ENCODE peak calls at places on chromosomes 11 and 22, in eight cellular contexts. One of them, this sample, is unnamed. For H3K9me3, the result is how much of the 10 kb centered on the place peaks cover.

GRCh38 chr11:115944596-115944995 is 440.4 kb upstream of the CADM1 start:
- DNase-seq in pancreas: no peak
- DNase-seq in lower lobe of right lung: no peak
- DNase-seq in right lobe of liver: no peak
- DNase-seq in transverse colon: no peak
- DNase-seq in right atrium auricular region: no peak
- DNase-seq in body of pancreas: no peak
- DNase-seq in mucosa of descending colon: no peak
- DNase-seq in this sample: peak

GRCh38 chr11:124204008-124204407 is 20.9 kb downstream of the OR10D3 start:
- DNase-seq in pancreas: no peak
- DNase-seq in lower lobe of right lung: no peak
- DNase-seq in right lobe of liver: no peak
- DNase-seq in transverse colon: no peak
- DNase-seq in right atrium auricular region: no peak
- DNase-seq in body of pancreas: no peak
- DNase-seq in mucosa of descending colon: no peak
- DNase-seq in this sample: no peak

GRCh38 chr11:75082601-75083216 is 14.0 kb downstream of the OR2AT4 start:
- DNase-seq in pancreas: no peak
- DNase-seq in lower lobe of right lung: no peak
- DNase-seq in right lobe of liver: no peak
- DNase-seq in transverse colon: no peak
- DNase-seq in right atrium auricular region: no peak
- DNase-seq in body of pancreas: no peak
- DNase-seq in mucosa of descending colon: no peak
- DNase-seq in this sample: no peak

GRCh38 chr11:6687876-6688275 is 4.7 kb upstream of the MRPL17 start:
- DNase-seq in pancreas: no peak
- DNase-seq in lower lobe of right lung: no peak
- DNase-seq in right lobe of liver: no peak
- DNase-seq in transverse colon: no peak
- DNase-seq in right atrium auricular region: no peak
- DNase-seq in body of pancreas: no peak
- DNase-seq in mucosa of descending colon: no peak
- DNase-seq in this sample: no peak

GRCh38 chr22:28605362-28605761 is 74.3 kb downstream of the TTC28 start:
- DNase-seq in pancreas: no peak
- DNase-seq in lower lobe of right lung: no peak
- DNase-seq in right lobe of liver: no peak
- DNase-seq in transverse colon: no peak
- DNase-seq in right atrium auricular region: no peak
- DNase-seq in body of pancreas: no peak
- DNase-seq in mucosa of descending colon: no peak
- DNase-seq in this sample: no peak

GRCh38 chr11:34792143-34792542 is 124.0 kb downstream of the APIP start:
- DNase-seq in pancreas: no peak
- DNase-seq in lower lobe of right lung: no peak
- DNase-seq in right lobe of liver: no peak
- DNase-seq in transverse colon: no peak
- DNase-seq in right atrium auricular region: no peak
- DNase-seq in body of pancreas: no peak
- DNase-seq in mucosa of descending colon: no peak
- DNase-seq in this sample: no peak

GRCh38 chr11:68211546-68211945 is 1.6 kb downstream of the KMT5B start:
- DNase-seq in pancreas: peak
- DNase-seq in lower lobe of right lung: no peak
- DNase-seq in right lobe of liver: no peak
- DNase-seq in transverse colon: peak
- DNase-seq in right atrium auricular region: no peak
- DNase-seq in body of pancreas: peak
- DNase-seq in mucosa of descending colon: peak
- DNase-seq in this sample: no peak

GRCh38 chr11:5380740-5381342 is 2.8 kb upstream of the OR51M1 start:
- DNase-seq in pancreas: peak
- DNase-seq in lower lobe of right lung: no peak
- DNase-seq in right lobe of liver: peak
- DNase-seq in transverse colon: peak
- DNase-seq in right atrium auricular region: no peak
- DNase-seq in body of pancreas: peak
- DNase-seq in mucosa of descending colon: peak
- DNase-seq in this sample: peak

GRCh38 chr11:2302280-2302843 is 549 bp downstream of the TSPAN32 start:
- DNase-seq in pancreas: no peak
- DNase-seq in lower lobe of right lung: peak
- DNase-seq in right lobe of liver: no peak
- DNase-seq in transverse colon: no peak
- DNase-seq in right atrium auricular region: peak
- DNase-seq in body of pancreas: no peak
- DNase-seq in mucosa of descending colon: no peak
- DNase-seq in this sample: no peak

GRCh38 chr11:84581083-84581482 is 1046.1 kb downstream of the DLG2 start:
- DNase-seq in pancreas: no peak
- DNase-seq in lower lobe of right lung: no peak
- DNase-seq in right lobe of liver: no peak
- DNase-seq in transverse colon: no peak
- DNase-seq in right atrium auricular region: no peak
- DNase-seq in body of pancreas: no peak
- DNase-seq in mucosa of descending colon: no peak
- DNase-seq in this sample: no peak

GRCh38 chr22:48579915-48580279 is 1247.8 kb downstream of the BRD1 start:
- DNase-seq in pancreas: no peak
- DNase-seq in lower lobe of right lung: peak
- DNase-seq in right lobe of liver: no peak
- DNase-seq in transverse colon: no peak
- DNase-seq in right atrium auricular region: no peak
- DNase-seq in body of pancreas: no peak
- DNase-seq in mucosa of descending colon: no peak
- DNase-seq in this sample: no peak

GRCh38 chr11:75223954-75224643 is 16.5 kb upstream of the TPBGL start:
- DNase-seq in pancreas: peak
- DNase-seq in lower lobe of right lung: no peak
- DNase-seq in right lobe of liver: no peak
- DNase-seq in transverse colon: no peak
- DNase-seq in right atrium auricular region: no peak
- DNase-seq in body of pancreas: no peak
- DNase-seq in mucosa of descending colon: no peak
- DNase-seq in this sample: no peak

GRCh38 chr22:30282616-30283046 is 6.7 kb downstream of the CASTOR1 start:
- DNase-seq in pancreas: no peak
- DNase-seq in lower lobe of right lung: peak
- DNase-seq in right lobe of liver: no peak
- DNase-seq in transverse colon: no peak
- DNase-seq in right atrium auricular region: no peak
- DNase-seq in body of pancreas: no peak
- DNase-seq in mucosa of descending colon: no peak
- DNase-seq in this sample: no peak

GRCh38 chr11:59223611-59224010 is 10.9 kb upstream of the MPEG1 start:
- DNase-seq in pancreas: no peak
- DNase-seq in lower lobe of right lung: no peak
- DNase-seq in right lobe of liver: no peak
- DNase-seq in transverse colon: no peak
- DNase-seq in right atrium auricular region: no peak
- DNase-seq in body of pancreas: no peak
- DNase-seq in mucosa of descending colon: no peak
- DNase-seq in this sample: no peak

GRCh38 chr11:108142304-108142703 is 20.9 kb downstream of the ACAT1 start:
- DNase-seq in pancreas: peak
- DNase-seq in lower lobe of right lung: no peak
- DNase-seq in right lobe of liver: no peak
- DNase-seq in transverse colon: no peak
- DNase-seq in right atrium auricular region: no peak
- DNase-seq in body of pancreas: peak
- DNase-seq in mucosa of descending colon: no peak
- DNase-seq in this sample: no peak

GRCh38 chr11:79466411-79466810 is 25.6 kb upstream of the TENM4 start:
- DNase-seq in pancreas: no peak
- DNase-seq in lower lobe of right lung: no peak
- DNase-seq in right lobe of liver: no peak
- DNase-seq in transverse colon: no peak
- DNase-seq in right atrium auricular region: no peak
- DNase-seq in body of pancreas: no peak
- DNase-seq in mucosa of descending colon: no peak
- DNase-seq in this sample: no peak

GRCh38 chr11:103731681-103732080 is 304.8 kb upstream of the DDI1 start:
- DNase-seq in pancreas: no peak
- DNase-seq in lower lobe of right lung: no peak
- DNase-seq in right lobe of liver: no peak
- DNase-seq in transverse colon: no peak
- DNase-seq in right atrium auricular region: no peak
- DNase-seq in body of pancreas: no peak
- DNase-seq in mucosa of descending colon: no peak
- DNase-seq in this sample: no peak

GRCh38 chr11:103733889-103734288 is 302.6 kb upstream of the DDI1 start:
- DNase-seq in pancreas: no peak
- DNase-seq in lower lobe of right lung: no peak
- DNase-seq in right lobe of liver: no peak
- DNase-seq in transverse colon: no peak
- DNase-seq in right atrium auricular region: no peak
- DNase-seq in body of pancreas: no peak
- DNase-seq in mucosa of descending colon: no peak
- DNase-seq in this sample: no peak

GRCh38 chr11:103727262-103727661 is 309.2 kb upstream of the DDI1 start:
- DNase-seq in pancreas: no peak
- DNase-seq in lower lobe of right lung: no peak
- DNase-seq in right lobe of liver: no peak
- DNase-seq in transverse colon: no peak
- DNase-seq in right atrium auricular region: no peak
- DNase-seq in body of pancreas: no peak
- DNase-seq in mucosa of descending colon: no peak
- DNase-seq in this sample: no peak

GRCh38 chr11:103729653-103730052 is 306.8 kb upstream of the DDI1 start:
- DNase-seq in pancreas: no peak
- DNase-seq in lower lobe of right lung: no peak
- DNase-seq in right lobe of liver: no peak
- DNase-seq in transverse colon: no peak
- DNase-seq in right atrium auricular region: no peak
- DNase-seq in body of pancreas: no peak
- DNase-seq in mucosa of descending colon: no peak
- DNase-seq in this sample: no peak

DNA sequence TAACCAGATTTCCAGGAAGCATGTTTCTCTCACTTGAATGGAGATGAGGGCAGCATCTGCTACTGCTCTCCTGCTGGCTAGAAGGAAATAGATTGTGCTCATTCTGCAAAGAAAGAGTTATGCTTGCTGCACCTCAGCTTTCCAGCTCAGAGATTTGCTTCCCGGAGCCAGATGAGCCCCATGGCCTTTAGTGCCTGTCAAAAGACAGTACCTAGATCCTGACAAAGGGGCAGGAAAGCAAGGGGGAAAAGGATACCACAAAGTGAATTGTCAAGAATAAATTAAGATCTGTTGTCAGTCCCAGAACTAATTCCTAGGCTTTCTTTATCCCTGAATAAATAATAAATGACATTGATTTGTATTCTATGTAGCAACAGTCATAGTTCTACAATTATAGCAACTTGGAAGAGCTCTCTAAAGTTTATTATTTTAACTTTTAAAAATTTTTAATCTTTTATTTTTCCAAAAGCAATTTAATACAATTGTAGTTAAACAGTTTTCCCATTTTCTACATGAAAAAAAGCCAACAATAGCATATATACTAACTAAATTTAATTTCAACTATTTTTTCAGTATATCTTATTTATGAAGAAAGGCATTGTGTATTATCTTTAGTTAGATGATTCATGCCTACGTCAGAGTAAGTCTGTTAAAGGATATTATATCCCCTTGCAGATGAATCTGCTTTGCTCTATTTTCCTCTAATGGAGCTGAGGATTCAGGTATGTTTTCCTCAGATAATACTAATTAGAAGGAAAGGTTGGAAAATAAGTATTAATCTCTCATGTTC is 306.1 kb upstream of the DDI1 start:
- DNase-seq in pancreas: no peak
- DNase-seq in lower lobe of right lung: no peak
- DNase-seq in right lobe of liver: no peak
- DNase-seq in transverse colon: no peak
- DNase-seq in right atrium auricular region: no peak
- DNase-seq in body of pancreas: no peak
- DNase-seq in mucosa of descending colon: no peak
- DNase-seq in this sample: no peak
- H3K9me3 ChIP-seq in pancreas: under half
- H3K9me3 ChIP-seq in lower lobe of right lung: under half
- H3K9me3 ChIP-seq in right lobe of liver: under half
- H3K9me3 ChIP-seq in transverse colon: under half
- H3K9me3 ChIP-seq in right atrium auricular region: under half
- H3K9me3 ChIP-seq in body of pancreas: under half
- H3K9me3 ChIP-seq in mucosa of descending colon: under half
- H3K9me3 ChIP-seq in this sample: under half

GRCh38 chr11:92152245-92152644 is 72.4 kb upstream of the FAT3 start:
- DNase-seq in pancreas: no peak
- DNase-seq in lower lobe of right lung: no peak
- DNase-seq in right lobe of liver: peak
- DNase-seq in transverse colon: no peak
- DNase-seq in right atrium auricular region: no peak
- DNase-seq in body of pancreas: no peak
- DNase-seq in mucosa of descending colon: no peak
- DNase-seq in this sample: peak
- TF ChIP-seq CTCF in pancreas: no peak
- TF ChIP-seq CTCF in lower lobe of right lung: no peak
- TF ChIP-seq CTCF in right lobe of liver: no peak
- TF ChIP-seq CTCF in transverse colon: no peak
- TF ChIP-seq CTCF in right atrium auricular region: no peak
- TF ChIP-seq CTCF in body of pancreas: no peak
- TF ChIP-seq CTCF in mucosa of descending colon: no peak
- TF ChIP-seq CTCF in this sample: peak

DNA sequence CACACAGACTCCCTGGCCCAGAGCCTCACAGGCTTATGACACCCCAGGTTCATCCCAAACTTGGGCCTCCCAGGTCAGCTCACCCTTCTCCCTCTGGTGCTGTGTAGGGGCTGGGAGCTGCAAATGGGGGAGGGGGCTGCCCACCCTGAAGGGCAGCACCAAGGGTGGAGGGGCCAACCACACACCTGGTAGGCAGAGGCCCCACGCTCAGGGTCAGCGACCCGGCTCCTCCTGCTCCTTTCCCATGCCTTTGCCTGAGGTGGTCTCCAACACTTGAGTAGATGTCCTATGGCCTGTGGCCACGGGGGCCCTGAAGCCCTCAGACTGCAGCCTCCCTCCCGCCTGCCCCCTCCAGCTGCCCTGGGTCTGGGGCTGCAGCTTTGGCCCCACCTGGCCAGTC is 3.4 kb downstream of the DGCR6 start:
- DNase-seq in pancreas: no peak
- DNase-seq in lower lobe of right lung: no peak
- DNase-seq in right lobe of liver: no peak
- DNase-seq in transverse colon: no peak
- DNase-seq in right atrium auricular region: no peak
- DNase-seq in body of pancreas: no peak
- DNase-seq in mucosa of descending colon: no peak
- DNase-seq in this sample: no peak
- H3K4me3 ChIP-seq in pancreas: no peak
- H3K4me3 ChIP-seq in lower lobe of right lung: no peak
- H3K4me3 ChIP-seq in right lobe of liver: no peak
- H3K4me3 ChIP-seq in transverse colon: no peak
- H3K4me3 ChIP-seq in right atrium auricular region: no peak
- H3K4me3 ChIP-seq in body of pancreas: no peak
- H3K4me3 ChIP-seq in mucosa of descending colon: no peak
- H3K4me3 ChIP-seq in this sample: no peak

DNA sequence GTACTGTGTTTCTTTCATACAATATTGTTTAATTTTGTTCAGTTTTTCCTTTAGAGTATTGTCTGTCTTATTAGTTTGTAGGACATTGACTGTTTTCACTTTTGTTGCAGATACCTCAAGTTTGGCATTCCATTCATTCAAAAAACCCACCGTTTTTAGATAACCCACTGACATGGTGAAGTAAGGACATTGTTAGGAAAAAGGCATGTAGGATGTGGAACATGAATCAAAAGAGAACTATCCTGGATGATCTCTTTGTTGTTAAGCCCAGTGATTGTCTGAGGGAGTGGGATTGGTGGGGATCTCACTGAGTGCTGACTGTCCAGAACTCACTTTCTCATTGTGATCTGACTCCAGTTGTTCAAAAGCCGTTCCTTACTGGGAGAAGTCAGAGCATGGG is 119.3 kb downstream of the TEAD1 start:
- DNase-seq in pancreas: no peak
- DNase-seq in lower lobe of right lung: no peak
- DNase-seq in right lobe of liver: no peak
- DNase-seq in transverse colon: no peak
- DNase-seq in right atrium auricular region: no peak
- DNase-seq in body of pancreas: no peak
- DNase-seq in mucosa of descending colon: no peak
- DNase-seq in this sample: no peak
- H3K9me3 ChIP-seq in pancreas: under half
- H3K9me3 ChIP-seq in lower lobe of right lung: under half
- H3K9me3 ChIP-seq in right lobe of liver: under half
- H3K9me3 ChIP-seq in transverse colon: under half
- H3K9me3 ChIP-seq in right atrium auricular region: under half
- H3K9me3 ChIP-seq in body of pancreas: under half
- H3K9me3 ChIP-seq in mucosa of descending colon: under half
- H3K9me3 ChIP-seq in this sample: under half

This sample was measured in BE2C.